ENCODE peak calls at places on chromosome 1, in six cellular contexts. B is stimulated activated CD4-positive, alpha-beta T cell treated with anti-CD3 and anti-CD28 coated beads, Interleukin-4, amount 100 ng/mL, for 4 hours; L is HT1080; Y is RCC 7860; Z is C1 segment of cervical spinal cord; U is NCI-H1930. F is an unnamed sample.

GRCh38 chr1:215637041-215637573 is 70.0 kb downstream of the KCTD3 start:
- DNase-seq in L (peak; percentile 13), Y (no peak), B (no peak), Z (no peak), U (no peak), F (no peak)

GRCh38 chr1:55692721-55693120 is 477.6 kb upstream of the USP24 start:
- DNase-seq in Y (no peak), U (no peak), L (no peak), B (no peak), Z (no peak), F (no peak)

GRCh38 chr1:18635833-18636671 is 5.4 kb downstream of the PAX7 start:
- DNase-seq in U (no peak), Z (no peak), Y (no peak), L (no peak), B (no peak), F (no peak)

GRCh38 chr1:8133657-8134430 is 107.7 kb upstream of the ERRFI1 start:
- DNase-seq in L (peak; percentile 98), B (no peak), Z (no peak), U (no peak), Y (peak; percentile 70), F (peak; percentile 72)

GRCh38 chr1:113811353-113811887 is 856 bp downstream of the RSBN1 start:
- DNase-seq in U (no peak), B (peak; percentile 16), L (no peak), Y (no peak), Z (peak; percentile 43), F (peak; percentile 33)

GRCh38 chr1:34612091-34612631 is 142.7 kb upstream of the GJB5 start:
- DNase-seq in U (no peak), L (no peak), B (no peak), Z (no peak), Y (no peak), F (no peak)

GRCh38 chr1:60848583-60849188 is 233.7 kb upstream of the NFIA start:
- DNase-seq in Y (no peak), L (peak; percentile 60), Z (no peak), U (no peak), B (no peak), F (peak; percentile 30)

GRCh38 chr1:226444901-226445300 is 37.0 kb upstream of the PARP1 start:
- DNase-seq in B (peak; percentile 41), U (no peak), L (no peak), Z (no peak), Y (no peak), F (no peak)

GRCh38 chr1:234654002-234654733 is 44.2 kb upstream of the IRF2BP2 start:
- DNase-seq in B (no peak), L (no peak), Z (no peak), Y (no peak), U (no peak), F (no peak)

GRCh38 chr1:243924188-243924587 is 74.1 kb upstream of the AKT3 start:
- DNase-seq in B (no peak), L (peak; percentile 85), Y (peak; percentile 56), U (no peak), Z (no peak), F (no peak)

GRCh38 chr1:172401907-172402306 is 18.6 kb upstream of the C1orf105 start:
- DNase-seq in L (no peak), B (no peak), Z (no peak), U (no peak), Y (no peak), F (no peak)

GRCh38 chr1:224582041-224582440 is 34.1 kb upstream of the CNIH3 start:
- DNase-seq in U (no peak), Z (no peak), L (no peak), B (no peak), Y (no peak), F (no peak)

GRCh38 chr1:240151126-240151735 is 59.5 kb downstream of the FMN2 start:
- DNase-seq in Y (no peak), B (no peak), U (no peak), L (no peak), Z (no peak), F (no peak)

GRCh38 chr1:118302145-118302544 is 117.1 kb upstream of the SPAG17 start:
- DNase-seq in L (no peak), B (no peak), Y (no peak), U (no peak), Z (no peak), F (no peak)

GRCh38 chr1:247077768-247078314 is 770 bp downstream of the ZNF670 start:
- DNase-seq in Y (no peak), U (no peak), Z (no peak), L (peak; percentile 4), B (no peak), F (peak; percentile 21)

GRCh38 chr1:193115629-193116227 is 6.1 kb upstream of the CDC73 start:
- DNase-seq in U (no peak), B (no peak), Y (peak; percentile 95), Z (no peak), L (peak; percentile 97), F (peak; percentile 80)

GRCh38 chr1:168498159-168498609 is 45.6 kb downstream of the XCL2 start:
- DNase-seq in Y (no peak), B (no peak), Z (no peak), U (no peak), L (no peak), F (no peak)

GRCh38 chr1:157411064-157411463 is 141.3 kb downstream of the FCRL5 start:
- DNase-seq in Y (no peak), Z (no peak), U (no peak), B (no peak), L (no peak), F (no peak)

GRCh38 chr1:221708987-221709386 is 32.9 kb downstream of the DUSP10 start:
- DNase-seq in U (peak; percentile 73), L (peak; percentile 46), Z (no peak), Y (peak; percentile 60), B (peak; percentile 21), F (peak; percentile 65)

GRCh38 chr1:205974712-205975111 is 28.5 kb downstream of the RAB7B start:
- DNase-seq in Z (no peak), U (no peak), B (no peak), L (no peak), Y (no peak), F (no peak)

GRCh38 chr1:159977364-159978106 is 23.5 kb upstream of the SLAMF9 start:
- DNase-seq in Z (no peak), L (no peak), B (no peak), U (no peak), Y (no peak), F (no peak)

GRCh38 chr1:205360891-205361290 is 4.2 kb upstream of the KLHDC8A start:
- DNase-seq in B (no peak), Y (no peak), L (no peak), U (no peak), Z (no peak), F (no peak)

GRCh38 chr1:248748211-248748610 is 7.3 kb downstream of the LYPD8 start:
- DNase-seq in L (no peak), B (no peak), Z (no peak), U (no peak), Y (no peak), F (no peak)

GRCh38 chr1:50973875-50974617 is 4.0 kb downstream of the CDKN2C start:
- DNase-seq in Y (peak; percentile 37), Z (no peak), B (no peak), L (peak; percentile 59), U (no peak), F (peak; percentile 84)

GRCh38 chr1:23194119-23194984 is 22.9 kb downstream of the HTR1D start:
- DNase-seq in Z (no peak), Y (peak; percentile 98), B (no peak), U (no peak), L (peak; percentile 94), F (peak; percentile 52)

F was measured in Caki2.